ENCODE peak calls at places on chromosome 1, in eight cellular contexts. S is ascending aorta, C is GM23338, K is suprapubic skin, H is stomach, L is HCT116, M is fibroblast of lung, D is brain microvascular endothelial cell. G is an unnamed sample.
A peak's percentile ranks its signal among the peaks of the same experiment; 100 is the strongest.

GRCh38 chr1:51506537-51506936 is 12.5 kb downstream of the EPS15 start:
- DNase-seq in S (no peak), C (no peak), K (no peak), H (no peak), L (no peak), M (peak; percentile 92), D (peak; percentile 40), G (no peak)

GRCh38 chr1:64983110-64983509 is 16.8 kb upstream of the JAK1 start:
- DNase-seq in S (no peak), C (no peak), K (no peak), H (no peak), L (no peak), M (peak; percentile 72), D (peak; percentile 96), G (no peak)

GRCh38 chr1:10228528-10228927 is 18.2 kb downstream of the KIF1B start:
- DNase-seq in S (no peak), C (no peak), K (no peak), H (no peak), L (no peak), M (peak; percentile 55), D (no peak), G (no peak)

GRCh38 chr1:222084996-222085395 is 343.1 kb upstream of the DUSP10 start:
- DNase-seq in S (no peak), C (no peak), K (no peak), H (no peak), L (no peak), M (peak; percentile 95), D (no peak), G (no peak)

GRCh38 chr1:168477792-168478191 is 66.0 kb downstream of the XCL2 start:
- DNase-seq in S (no peak), C (no peak), K (no peak), H (no peak), L (no peak), M (no peak), D (no peak), G (no peak)

GRCh38 chr1:43565600-43566360 is 35.1 kb downstream of the PTPRF start:
- DNase-seq in S (peak; percentile 70), C (peak; percentile 84), K (no peak), H (peak; percentile 55), L (no peak), M (peak; percentile 65), D (peak; percentile 18), G (no peak)

GRCh38 chr1:241774017-241774416 is 74.0 kb upstream of the EXO1 start:
- DNase-seq in S (no peak), C (no peak), K (no peak), H (no peak), L (no peak), M (no peak), D (peak; percentile 0), G (no peak)

GRCh38 chr1:222817529-222817928 is 2.7 kb downstream of the DISP1 start:
- DNase-seq in S (peak; percentile 78), C (no peak), K (no peak), H (no peak), L (peak; percentile 88), M (peak; percentile 98), D (peak; percentile 94), G (no peak)

GRCh38 chr1:2032737-2033136 is 13.6 kb downstream of the GABRD start:
- DNase-seq in S (no peak), C (no peak), K (no peak), H (no peak), L (no peak), M (no peak), D (no peak), G (no peak)

GRCh38 chr1:39220900-39221870 is 16.7 kb downstream of the MACF1 start:
- DNase-seq in S (no peak), C (peak; percentile 64), K (no peak), H (no peak), L (no peak), M (no peak), D (no peak), G (no peak)

GRCh38 chr1:112344754-112345423 is 51.1 kb upstream of the CTTNBP2NL start:
- DNase-seq in S (no peak), C (peak; percentile 23), K (no peak), H (no peak), L (no peak), M (peak; percentile 20), D (no peak), G (no peak)

GRCh38 chr1:213989740-213990472 is 2.1 kb downstream of the PROX1 start:
- DNase-seq in S (no peak), C (peak; percentile 39), K (no peak), H (no peak), L (no peak), M (no peak), D (no peak), G (no peak)

GRCh38 chr1:114033219-114033706 is 54.0 kb downstream of the OLFML3 start:
- DNase-seq in S (no peak), C (peak; percentile 92), K (no peak), H (no peak), L (peak; percentile 15), M (peak; percentile 8), D (no peak), G (no peak)

GRCh38 chr1:22285545-22286396 is 142.9 kb upstream of the WNT4 start:
- DNase-seq in S (no peak), C (no peak), K (peak; percentile 74), H (peak; percentile 23), L (no peak), M (no peak), D (peak; percentile 60), G (no peak)
- TF ChIP-seq CTCF in S (no peak), C (no peak), K (no peak), H (no peak), L (no peak), M (no peak), D (no peak), G (no peak)

GRCh38 chr1:19734056-19734455 is 65.7 kb downstream of the TMCO4 start:
- DNase-seq in S (no peak), C (no peak), K (no peak), H (no peak), L (no peak), M (peak; percentile 41), D (no peak), G (no peak)

GRCh38 chr1:19733615-19734014 is 66.1 kb downstream of the TMCO4 start:
- DNase-seq in S (no peak), C (no peak), K (no peak), H (no peak), L (no peak), M (no peak), D (no peak), G (no peak)

GRCh38 chr1:19737413-19737812 is 62.3 kb downstream of the TMCO4 start:
- DNase-seq in S (peak; percentile 74), C (no peak), K (no peak), H (no peak), L (no peak), M (peak; percentile 62), D (peak; percentile 32), G (no peak)

GRCh38 chr1:19734472-19734999 is 65.2 kb downstream of the TMCO4 start:
- DNase-seq in S (no peak), C (no peak), K (no peak), H (no peak), L (no peak), M (peak; percentile 87), D (no peak), G (no peak)

DNA sequence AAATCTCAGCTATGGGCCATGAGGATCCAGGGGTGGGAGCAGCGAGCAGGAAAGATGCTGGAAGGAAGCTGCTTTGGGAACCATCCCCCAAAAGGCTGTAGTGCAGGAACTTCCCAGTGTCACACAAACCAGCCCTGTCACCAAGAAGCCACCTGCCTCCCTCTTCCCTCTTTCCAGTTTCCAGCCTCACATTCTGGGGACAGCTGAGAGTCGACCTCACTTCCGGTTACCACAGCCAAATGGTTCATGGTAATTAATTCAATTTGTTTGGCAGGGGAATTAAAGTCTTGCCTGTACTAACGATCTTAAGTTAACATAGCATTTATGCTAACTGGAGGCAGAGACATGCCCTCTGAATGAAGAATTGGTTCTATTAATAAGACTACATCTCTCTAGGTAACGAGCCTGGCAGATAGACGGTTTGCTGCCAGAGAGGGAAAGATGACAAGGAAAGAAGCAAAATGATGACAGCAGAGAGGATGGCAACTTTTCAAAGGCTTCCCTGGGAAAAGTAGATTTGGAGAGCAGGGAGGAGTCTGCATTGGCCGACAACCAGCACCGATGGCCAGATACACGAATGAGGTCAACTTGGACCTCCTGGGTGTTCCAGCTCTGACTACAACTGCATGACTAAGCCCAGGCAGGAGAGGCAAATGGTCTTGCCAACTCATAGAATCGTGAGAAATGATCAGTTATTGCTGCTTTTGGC is 64.1 kb downstream of the TMCO4 start:
- DNase-seq in S (peak; percentile 92), C (no peak), K (no peak), H (no peak), L (no peak), M (peak; percentile 98), D (peak; percentile 93), G (peak; percentile 80)
- H3K27ac ChIP-seq in S (peak overlapping the region; percentile 95), C (no peak overlapping the region), K (no peak overlapping the region), H (peak overlapping the region; percentile 68), L (no peak overlapping the region), M (peak overlapping the region; percentile 84), D (peak overlapping the region; percentile 30), G (no peak overlapping the region)

GRCh38 chr1:21141030-21141429 is 35.7 kb downstream of the EIF4G3 start:
- DNase-seq in S (no peak), C (no peak), K (no peak), H (no peak), L (no peak), M (no peak), D (no peak), G (no peak)

GRCh38 chr1:21143138-21143537 is 33.6 kb downstream of the EIF4G3 start:
- DNase-seq in S (no peak), C (no peak), K (no peak), H (no peak), L (no peak), M (no peak), D (no peak), G (no peak)

GRCh38 chr1:21139601-21140000 is 37.1 kb downstream of the EIF4G3 start:
- DNase-seq in S (no peak), C (no peak), K (no peak), H (no peak), L (no peak), M (no peak), D (peak; percentile 12), G (no peak)

GRCh38 chr1:21149430-21149861 is 27.3 kb downstream of the EIF4G3 start:
- DNase-seq in S (no peak), C (no peak), K (no peak), H (peak; percentile 38), L (peak; percentile 6), M (peak; percentile 72), D (peak; percentile 77), G (no peak)

DNA sequence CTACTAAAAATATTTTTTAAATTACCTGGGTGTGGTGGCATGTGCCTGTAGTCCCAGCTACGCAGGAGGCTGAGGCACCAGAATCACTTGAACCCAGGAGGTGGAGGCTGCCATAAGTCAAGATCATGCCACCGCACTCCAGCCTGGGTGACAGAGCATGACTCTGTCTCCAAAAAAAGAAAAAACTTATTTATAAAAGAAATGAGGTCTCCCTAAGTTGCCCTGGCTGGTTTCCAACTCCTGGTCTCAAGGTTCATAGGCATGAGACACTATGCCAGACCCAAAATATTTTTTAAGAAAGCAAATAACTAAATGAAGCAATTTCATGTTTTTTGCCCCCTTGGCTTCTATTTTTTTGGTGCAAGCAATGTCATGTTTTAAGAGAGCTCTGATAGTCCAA is 32.9 kb downstream of the EIF4G3 start:
- DNase-seq in S (no peak), C (no peak), K (no peak), H (no peak), L (no peak), M (no peak), D (no peak), G (no peak)
- TF ChIP-seq CTCF in S (no peak), C (no peak), K (no peak), H (no peak), L (no peak), M (no peak), D (no peak), G (no peak)

GRCh38 chr1:176033474-176033873 is 173.6 kb downstream of the COP1 start:
- DNase-seq in S (no peak), C (no peak), K (no peak), H (no peak), L (no peak), M (peak; percentile 36), D (no peak), G (no peak)
- H3K27ac ChIP-seq in S (no peak overlapping the region), C (no peak overlapping the region), K (no peak overlapping the region), H (no peak overlapping the region), L (no peak overlapping the region), M (peak overlapping the region; percentile 19), D (no peak overlapping the region), G (no peak overlapping the region)

G was measured in right lobe of liver.